ENCODE peak calls at places on chromosomes 6 and 20, in seven cellular contexts. T is uterus, X is IMR-90, L is tibial nerve, F is Peyer's patch, Y is lower leg skin, I is body of pancreas. M is an unnamed sample.
A peak's percentile ranks its signal among the peaks of the same experiment; 100 is the strongest.

GRCh38 chr6:150547511-150548222 is 52.0 kb upstream of the PLEKHG1 start:
- DNase-seq in T (no peak), X (no peak), L (peak; percentile 45), F (no peak), Y (no peak), I (peak; percentile 17), M (peak; percentile 75)

GRCh38 chr20:38127011-38127621 is 38.0 kb downstream of the TGM2 start:
- DNase-seq in T (peak; percentile 60), X (peak; percentile 83), L (peak; percentile 26), F (peak; percentile 68), Y (peak; percentile 70), I (no peak), M (no peak)

GRCh38 chr6:114739656-114740055 is 396.8 kb upstream of the HS3ST5 start:
- DNase-seq in T (no peak), X (no peak), L (no peak), F (no peak), Y (no peak), I (peak; percentile 5), M (no peak)

GRCh38 chr20:295804-296203 is 1.6 kb upstream of the ZCCHC3 start:
- DNase-seq in T (no peak), X (no peak), L (no peak), F (no peak), Y (no peak), I (no peak), M (no peak)

GRCh38 chr20:41245086-41245707 is 72.3 kb downstream of the ZHX3 start:
- DNase-seq in T (no peak), X (peak; percentile 42), L (no peak), F (no peak), Y (no peak), I (no peak), M (peak; percentile 23)

GRCh38 chr6:16837217-16837972 is 76.1 kb upstream of the ATXN1 start:
- DNase-seq in T (no peak), X (no peak), L (no peak), F (no peak), Y (no peak), I (no peak), M (no peak)

GRCh38 chr20:53555081-53555480 is 38.6 kb downstream of the ZNF217 start:
- DNase-seq in T (no peak), X (no peak), L (no peak), F (no peak), Y (no peak), I (no peak), M (no peak)

GRCh38 chr6:169950558-169950957 is 199.1 kb downstream of the ERMARD start:
- DNase-seq in T (no peak), X (no peak), L (no peak), F (peak; percentile 54), Y (no peak), I (peak; percentile 64), M (peak; percentile 42)

GRCh38 chr6:136668571-136668970 is 118.3 kb upstream of the MAP7 start:
- DNase-seq in T (no peak), X (no peak), L (no peak), F (no peak), Y (no peak), I (no peak), M (no peak)

GRCh38 chr6:170510631-170511030 is 42.5 kb downstream of the PSMB1 start:
- DNase-seq in T (no peak), X (no peak), L (no peak), F (no peak), Y (no peak), I (no peak), M (no peak)

GRCh38 chr20:33062105-33062629 is 8.5 kb downstream of the BPIFB3 start:
- DNase-seq in T (no peak), X (no peak), L (no peak), F (no peak), Y (no peak), I (no peak), M (peak; percentile 66)

GRCh38 chr6:45619211-45619760 is 241.6 kb upstream of the SUPT3H start:
- DNase-seq in T (no peak), X (no peak), L (no peak), F (no peak), Y (no peak), I (no peak), M (no peak)

GRCh38 chr6:45616209-45616608 is 238.5 kb upstream of the SUPT3H start:
- DNase-seq in T (no peak), X (no peak), L (no peak), F (no peak), Y (no peak), I (no peak), M (no peak)

GRCh38 chr6:45617441-45617840 is 239.7 kb upstream of the SUPT3H start:
- DNase-seq in T (no peak), X (peak; percentile 19), L (no peak), F (no peak), Y (no peak), I (no peak), M (no peak)

GRCh38 chr6:45618259-45618658 is 240.5 kb upstream of the SUPT3H start:
- DNase-seq in T (no peak), X (no peak), L (no peak), F (no peak), Y (no peak), I (no peak), M (no peak)

GRCh38 chr6:45619994-45620471 is 242.3 kb upstream of the SUPT3H start:
- DNase-seq in T (no peak), X (peak; percentile 63), L (no peak), F (no peak), Y (no peak), I (no peak), M (no peak)
- TF ChIP-seq POLR2A in T (no peak), X (no peak), L (no peak), F (no peak), Y (no peak), I (no peak), M (no peak)

GRCh38 chr6:131949909-131950766 is 1.0 kb downstream of the CCN2 start:
- DNase-seq in T (peak; percentile 82), X (peak; percentile 92), L (peak; percentile 72), F (peak; percentile 81), Y (peak; percentile 93), I (peak; percentile 81), M (peak; percentile 87)
- TF ChIP-seq POLR2A in T (no peak), X (peak; percentile 57), L (no peak), F (no peak), Y (no peak), I (no peak), M (peak; percentile 25)

DNA sequence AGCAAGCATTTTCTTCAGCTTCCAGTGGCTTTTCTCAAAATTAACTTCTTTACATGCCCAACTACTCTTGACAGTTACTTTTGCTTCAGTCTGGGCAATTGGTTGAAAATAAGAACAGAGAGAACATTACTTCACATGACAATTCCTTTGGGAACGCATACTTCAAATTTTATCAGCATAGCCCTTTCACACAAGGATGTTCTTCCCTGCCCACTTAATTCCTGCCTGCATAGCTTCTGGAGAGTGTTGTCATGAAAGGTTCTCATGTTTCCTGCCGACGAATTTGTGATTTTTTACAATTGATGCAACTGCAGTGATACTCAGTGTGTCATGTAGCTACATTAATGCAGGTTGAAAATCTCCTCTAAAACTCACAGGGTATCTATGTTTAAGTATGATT is 22.0 kb upstream of the SNRNP48 start:
- DNase-seq in T (no peak), X (peak; percentile 58), L (no peak), F (no peak), Y (no peak), I (no peak), M (no peak)
- TF ChIP-seq POLR2A in T (no peak), X (no peak), L (no peak), F (no peak), Y (no peak), I (no peak), M (no peak)

DNA sequence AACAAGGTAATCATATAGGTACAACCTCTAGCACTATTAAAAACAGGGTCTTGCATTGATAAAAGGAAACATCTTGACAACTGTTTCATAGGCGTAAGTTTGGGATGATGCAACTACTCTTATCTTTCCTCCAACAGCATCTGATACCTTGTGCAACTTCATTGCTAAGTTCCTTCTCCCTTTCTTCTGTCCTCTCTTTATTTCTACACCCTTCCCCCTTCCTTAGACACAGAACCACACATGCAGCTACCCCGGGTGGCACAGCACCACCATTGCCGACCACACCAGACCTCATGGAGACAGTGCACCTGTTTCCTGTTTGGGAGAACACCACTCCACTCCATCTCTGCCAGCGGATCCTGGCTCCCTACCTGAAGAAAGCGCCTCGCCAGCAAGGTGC is 14.4 kb downstream of the MYB start:
- DNase-seq in T (no peak), X (no peak), L (no peak), F (no peak), Y (no peak), I (no peak), M (no peak)
- TF ChIP-seq POLR2A in T (no peak), X (no peak), L (no peak), F (no peak), Y (no peak), I (no peak), M (no peak)

GRCh38 chr6:137881522-137881886 is 14.4 kb downstream of the TNFAIP3 start:
- DNase-seq in T (no peak), X (no peak), L (no peak), F (no peak), Y (no peak), I (no peak), M (no peak)

GRCh38 chr6:137880633-137881521 is 13.8 kb downstream of the TNFAIP3 start:
- DNase-seq in T (no peak), X (no peak), L (no peak), F (no peak), Y (no peak), I (no peak), M (no peak)

GRCh38 chr6:137884428-137884827 is 17.4 kb downstream of the TNFAIP3 start:
- DNase-seq in T (no peak), X (no peak), L (no peak), F (no peak), Y (no peak), I (no peak), M (no peak)

GRCh38 chr6:137882225-137882961 is 15.3 kb downstream of the TNFAIP3 start:
- DNase-seq in T (no peak), X (peak; percentile 49), L (no peak), F (no peak), Y (no peak), I (no peak), M (no peak)

GRCh38 chr6:137883400-137883888 is 16.4 kb downstream of the TNFAIP3 start:
- DNase-seq in T (no peak), X (peak; percentile 40), L (no peak), F (no peak), Y (no peak), I (no peak), M (no peak)
- TF ChIP-seq POLR2A in T (no peak), X (no peak), L (no peak), F (no peak), Y (no peak), I (no peak), M (no peak)